ENCODE peak calls at places on chromosomes 6 and 20, in eight cellular contexts. E is endodermal cell; S is KG1; C is WTC11; X is erythroblast; W is spleen; V is stimulated activated CD4-positive, alpha-beta T cell treated with anti-CD3 and anti-CD28 coated beads, Interleukin-15, amount 100 ng/mL, for 1 hour; I is GM03348. P is an unnamed sample.

GRCh38 chr20:23242556-23243180 is 107.9 kb upstream of the NXT1 start:
- DNase-seq in E (no peak), S (no peak), C (no peak), X (no peak), W (no peak), V (no peak), I (no peak), P (peak)

GRCh38 chr6:14882394-14883073 is 363.3 kb upstream of the JARID2 start:
- DNase-seq in E (no peak), S (no peak), C (no peak), X (no peak), W (no peak), V (no peak), I (no peak), P (no peak)

GRCh38 chr6:25476126-25476525 is 175.9 kb upstream of the SCGN start:
- DNase-seq in E (no peak), S (no peak), C (no peak), X (no peak), W (no peak), V (no peak), I (peak), P (no peak)

GRCh38 chr6:28134015-28134414 is 7.7 kb upstream of the ZKSCAN8 start:
- DNase-seq in E (peak), S (no peak), C (no peak), X (peak), W (no peak), V (no peak), I (peak), P (no peak)

GRCh38 chr6:161547617-161548016 is 273.8 kb upstream of the AGPAT4 start:
- DNase-seq in E (no peak), S (no peak), C (no peak), X (no peak), W (no peak), V (no peak), I (no peak), P (no peak)

GRCh38 chr20:44392776-44393607 is 37.5 kb downstream of the HNF4A start:
- DNase-seq in E (no peak), S (no peak), C (no peak), X (no peak), W (no peak), V (no peak), I (no peak), P (no peak)

GRCh38 chr20:4560667-4561066 is 161.0 kb upstream of the PRND start:
- DNase-seq in E (no peak), S (no peak), C (no peak), X (no peak), W (no peak), V (no peak), I (no peak), P (no peak)

GRCh38 chr6:16639689-16640480 is 121.4 kb downstream of the ATXN1 start:
- DNase-seq in E (no peak), S (no peak), C (no peak), X (no peak), W (no peak), V (no peak), I (peak), P (no peak)

GRCh38 chr20:48818481-48818987 is 9.3 kb downstream of the PREX1 start:
- DNase-seq in E (no peak), S (no peak), C (no peak), X (no peak), W (peak), V (no peak), I (no peak), P (no peak)

GRCh38 chr6:158869604-158870417 is 50.6 kb upstream of the EZR start:
- DNase-seq in E (peak), S (peak), C (peak), X (peak), W (peak), V (peak), I (peak), P (no peak)

GRCh38 chr6:149925253-149925973 is 2.5 kb upstream of the RAET1G start:
- DNase-seq in E (peak), S (no peak), C (peak), X (no peak), W (peak), V (no peak), I (peak), P (no peak)

GRCh38 chr6:74733830-74734591 is 471.8 kb downstream of the COL12A1 start:
- DNase-seq in E (no peak), S (no peak), C (no peak), X (no peak), W (no peak), V (no peak), I (no peak), P (no peak)

GRCh38 chr20:63328026-63328700 is 33.0 kb downstream of the CHRNA4 start:
- DNase-seq in E (no peak), S (no peak), C (no peak), X (no peak), W (peak), V (no peak), I (no peak), P (no peak)

GRCh38 chr6:142030115-142030619 is 102.6 kb upstream of the GJE1 start:
- DNase-seq in E (peak), S (no peak), C (peak), X (no peak), W (no peak), V (no peak), I (no peak), P (no peak)

GRCh38 chr6:168403370-168404005 is 37.5 kb upstream of the SMOC2 start:
- DNase-seq in E (no peak), S (no peak), C (no peak), X (no peak), W (peak), V (no peak), I (no peak), P (no peak)

GRCh38 chr6:40038626-40039025 is 104.4 kb upstream of the MOCS1 start:
- DNase-seq in E (no peak), S (no peak), C (no peak), X (no peak), W (no peak), V (no peak), I (no peak), P (no peak)

GRCh38 chr20:32365560-32365959 is 7.4 kb downstream of the ASXL1 start:
- DNase-seq in E (no peak), S (no peak), C (no peak), X (no peak), W (no peak), V (no peak), I (no peak), P (no peak)

GRCh38 chr6:107557698-107558097 is 67.8 kb downstream of the SOBP start:
- DNase-seq in E (no peak), S (no peak), C (no peak), X (no peak), W (no peak), V (no peak), I (no peak), P (no peak)

GRCh38 chr6:16388488-16388887 is 150.1 kb downstream of the GMPR start:
- DNase-seq in E (no peak), S (no peak), C (no peak), X (no peak), W (no peak), V (no peak), I (peak), P (no peak)

GRCh38 chr6:54847799-54848597 is 1.4 kb downstream of the FAM83B start:
- DNase-seq in E (peak), S (no peak), C (no peak), X (no peak), W (peak), V (no peak), I (peak), P (no peak)

GRCh38 chr6:38792356-38792755 is 77.2 kb downstream of the DNAH8 start:
- DNase-seq in E (no peak), S (no peak), C (no peak), X (no peak), W (no peak), V (no peak), I (no peak), P (no peak)

GRCh38 chr6:21586300-21586699 is 7.3 kb upstream of the SOX4 start:
- DNase-seq in E (no peak), S (no peak), C (no peak), X (no peak), W (no peak), V (no peak), I (no peak), P (no peak)

GRCh38 chr20:3768342-3769130 is 983 bp upstream of the ADISSP start:
- DNase-seq in E (peak), S (peak), C (peak), X (peak), W (peak), V (peak), I (peak), P (no peak)

GRCh38 chr6:123587838-123588545 is 48.8 kb downstream of the TRDN start:
- DNase-seq in E (peak), S (no peak), C (no peak), X (no peak), W (no peak), V (no peak), I (no peak), P (no peak)

GRCh38 chr20:37986873-37987601 is 46.2 kb downstream of the TTI1 start:
- DNase-seq in E (no peak), S (no peak), C (no peak), X (peak), W (no peak), V (no peak), I (peak), P (no peak)

GRCh38 chr6:108368431-108369030 is 73.7 kb downstream of the AFG1L start:
- DNase-seq in E (no peak), S (no peak), C (no peak), X (no peak), W (no peak), V (no peak), I (no peak), P (no peak)

P was measured in cerebellar nuclear complex.